ENCODE peak calls at places on chromosomes 6 and 20, in nine cellular contexts. R, F, P, E, Z, X, D, G and I are unnamed samples.

GRCh38 chr20:37202267-37202943 is 23.1 kb upstream of the MROH8 start:
- DNase-seq in R (peak; percentile 89), F (peak; percentile 10), P (peak; percentile 88), E (peak; percentile 98), Z (no peak), X (no peak), D (no peak), G (peak; percentile 98), I (peak; percentile 95)

GRCh38 chr6:11251553-11252358 is 19.3 kb upstream of the NEDD9 start:
- DNase-seq in R (no peak), F (no peak), P (peak; percentile 86), E (peak; percentile 85), Z (no peak), X (no peak), D (peak; percentile 45), G (peak; percentile 64), I (no peak)

GRCh38 chr20:32470025-32470861 is 112.1 kb downstream of the ASXL1 start:
- DNase-seq in R (no peak), F (no peak), P (peak; percentile 38), E (peak; percentile 93), Z (peak; percentile 70), X (no peak), D (peak; percentile 64), G (peak; percentile 70), I (no peak)

GRCh38 chr6:74091133-74091793 is 395.3 kb downstream of the CD109 start:
- DNase-seq in R (no peak), F (no peak), P (peak; percentile 58), E (peak; percentile 68), Z (no peak), X (no peak), D (no peak), G (peak; percentile 58), I (no peak)

GRCh38 chr20:45940469-45940868 is 6.0 kb downstream of the PCIF1 start:
- DNase-seq in R (no peak), F (no peak), P (no peak), E (no peak), Z (no peak), X (no peak), D (no peak), G (no peak), I (no peak)

GRCh38 chr20:56835829-56836228 is 206.7 kb downstream of the TFAP2C start:
- DNase-seq in R (no peak), F (no peak), P (no peak), E (no peak), Z (no peak), X (no peak), D (no peak), G (no peak), I (no peak)

GRCh38 chr6:11111769-11112437 is 378 bp upstream of the ERVFRD-1 start:
- DNase-seq in R (no peak), F (no peak), P (no peak), E (peak; percentile 19), Z (no peak), X (no peak), D (no peak), G (no peak), I (no peak)

GRCh38 chr6:129181001-129181400 is 298.1 kb downstream of the LAMA2 start:
- DNase-seq in R (no peak), F (no peak), P (no peak), E (no peak), Z (no peak), X (no peak), D (no peak), G (no peak), I (no peak)

GRCh38 chr6:56953597-56954388 is 1.1 kb upstream of the BEND6 start:
- DNase-seq in R (no peak), F (peak; percentile 9), P (no peak), E (no peak), Z (peak; percentile 25), X (no peak), D (no peak), G (no peak), I (no peak)

GRCh38 chr6:16154904-16155303 is 26.0 kb downstream of the MYLIP start:
- DNase-seq in R (no peak), F (no peak), P (peak; percentile 41), E (peak; percentile 81), Z (no peak), X (no peak), D (peak; percentile 46), G (peak; percentile 73), I (peak; percentile 61)

DNA sequence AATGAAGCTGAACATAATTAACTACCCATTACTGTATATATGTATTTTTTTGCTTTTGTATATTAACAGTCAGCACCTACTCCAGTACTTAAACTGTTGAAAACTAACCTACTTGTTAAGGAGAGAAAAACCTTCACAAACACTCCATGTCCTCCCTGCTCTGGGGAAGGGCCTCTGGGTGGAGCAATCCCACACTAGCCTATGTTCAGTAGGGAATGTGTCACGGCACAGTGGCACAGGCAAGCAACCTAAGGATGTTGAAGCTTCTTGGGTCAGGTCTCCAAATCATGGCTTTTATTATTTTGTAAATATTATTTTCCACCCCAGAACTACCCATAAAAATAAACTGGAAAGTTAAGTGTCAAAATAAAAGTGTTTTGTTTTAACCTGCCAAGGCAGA is 5.3 kb downstream of the MAN1A1 start:
- DNase-seq in R (no peak), F (no peak), P (no peak), E (no peak), Z (no peak), X (no peak), D (no peak), G (no peak), I (no peak)
- H3K4me3 ChIP-seq in R (no peak overlapping the region), F (no peak overlapping the region), P (no peak overlapping the region), E (no peak overlapping the region), Z (no peak overlapping the region), X (no peak overlapping the region), D (peak overlapping the region; percentile 94), G (no peak overlapping the region), I (no peak overlapping the region)

GRCh38 chr6:100678027-100678426 is 203.1 kb downstream of the ASCC3 start:
- DNase-seq in R (no peak), F (no peak), P (no peak), E (peak; percentile 62), Z (no peak), X (no peak), D (no peak), G (peak; percentile 28), I (no peak)
- TF ChIP-seq CTCF in R (no peak), F (no peak), P (peak; percentile 40), E (peak; percentile 40), Z (no peak), X (no peak), D (peak; percentile 28), G (peak; percentile 37), I (no peak)

GRCh38 chr6:81226957-81227356 is 525.5 kb downstream of the TENT5A start:
- DNase-seq in R (no peak), F (no peak), P (no peak), E (no peak), Z (no peak), X (no peak), D (no peak), G (no peak), I (no peak)

GRCh38 chr6:81233990-81234389 is 518.5 kb downstream of the TENT5A start:
- DNase-seq in R (no peak), F (no peak), P (no peak), E (no peak), Z (no peak), X (no peak), D (no peak), G (no peak), I (no peak)

DNA sequence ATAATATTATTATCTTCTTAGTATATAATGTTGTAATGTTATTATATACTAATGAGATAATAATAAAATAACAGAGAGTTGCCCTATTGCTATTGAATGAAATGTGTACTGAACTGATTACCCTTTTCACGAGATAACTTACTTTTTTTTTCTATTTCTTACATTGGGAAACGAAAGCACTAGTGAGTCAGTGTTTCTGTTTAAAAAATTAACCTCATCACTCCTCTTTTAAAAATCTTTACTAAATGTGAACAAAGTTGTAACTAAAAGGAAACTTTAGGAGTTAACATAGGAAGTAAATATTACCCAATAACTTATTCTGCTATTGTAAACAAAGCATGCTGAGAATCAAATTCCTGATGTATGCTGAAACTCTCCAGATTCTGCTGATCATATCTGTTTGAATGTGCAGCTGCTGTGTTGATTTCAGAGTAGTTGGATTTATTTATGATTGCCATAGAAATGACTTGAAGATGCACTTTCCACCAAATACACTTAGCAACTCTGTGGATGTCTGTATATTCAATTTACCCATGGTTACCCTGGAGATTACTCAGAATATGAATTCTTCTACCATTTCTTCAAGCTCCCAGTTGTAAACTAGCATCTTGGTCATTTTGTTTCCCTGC is 523.5 kb downstream of the TENT5A start:
- DNase-seq in R (no peak), F (no peak), P (no peak), E (peak; percentile 94), Z (no peak), X (no peak), D (no peak), G (peak; percentile 36), I (no peak)
- H3K4me3 ChIP-seq in R (no peak overlapping the region), F (no peak overlapping the region), P (no peak overlapping the region), E (peak overlapping the region; percentile 8), Z (no peak overlapping the region), X (no peak overlapping the region), D (no peak overlapping the region), G (no peak overlapping the region), I (no peak overlapping the region)

GRCh38 chr6:77173472-77174074 is 289.7 kb downstream of the HTR1B start:
- DNase-seq in R (no peak), F (peak; percentile 10), P (no peak), E (peak; percentile 40), Z (peak; percentile 11), X (no peak), D (no peak), G (peak; percentile 13), I (no peak)
- TF ChIP-seq CTCF in R (no peak), F (peak; percentile 86), P (peak; percentile 9), E (peak; percentile 51), Z (no peak), X (no peak), D (no peak), G (peak; percentile 27), I (peak; percentile 29)

DNA sequence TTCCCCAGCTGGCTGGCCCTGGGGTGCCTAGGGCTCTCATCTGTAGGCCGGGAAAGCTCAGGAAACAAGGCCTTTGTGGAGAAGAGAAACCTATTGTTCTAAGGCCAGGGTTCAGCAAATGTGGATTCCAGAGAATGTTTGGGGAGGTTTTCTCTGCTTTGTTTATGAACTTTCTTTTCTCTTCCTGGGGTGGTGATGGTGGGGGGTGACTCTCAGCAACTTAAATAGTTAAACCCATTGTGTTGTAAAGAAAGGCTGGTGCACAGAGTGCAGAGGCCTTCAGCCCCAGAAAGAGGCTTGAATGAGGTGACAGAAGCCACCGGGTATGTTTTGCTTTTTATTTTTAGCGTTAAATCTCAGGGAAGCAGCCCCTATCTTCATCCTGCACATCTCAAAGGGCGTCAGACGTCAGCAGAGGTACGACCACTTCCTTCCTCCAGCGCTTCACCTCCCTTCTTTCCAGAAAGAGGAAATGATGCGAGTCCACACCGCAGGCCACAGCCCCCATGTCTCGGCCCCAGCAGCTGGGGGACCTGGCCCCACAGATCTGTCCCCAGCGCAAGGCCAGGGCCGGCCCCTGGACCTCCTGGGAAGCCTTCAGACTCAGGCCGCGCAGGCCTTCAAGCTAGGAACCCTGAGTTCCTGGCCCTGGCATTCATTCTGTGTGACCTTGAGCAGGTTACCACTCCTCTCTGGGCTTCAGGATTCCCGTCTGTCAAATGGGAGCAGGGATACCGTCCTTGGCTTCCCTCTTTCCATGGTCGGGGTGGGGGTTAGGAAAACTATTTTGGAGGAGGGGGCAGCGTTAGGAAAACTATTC is 605 bp upstream of the PPP1R16B start:
- DNase-seq in R (peak; percentile 86), F (peak; percentile 70), P (no peak), E (no peak), Z (no peak), X (no peak), D (no peak), G (no peak), I (no peak)
- H3K4me3 ChIP-seq in R (no peak overlapping the region), F (peak overlapping the region; percentile 63), P (no peak overlapping the region), E (peak overlapping the region; percentile 50), Z (no peak overlapping the region), X (peak overlapping the region; percentile 57), D (peak overlapping the region; percentile 72), G (no peak overlapping the region), I (no peak overlapping the region)

GRCh38 chr20:13034936-13035335 is 26.2 kb downstream of the SPTLC3 start:
- DNase-seq in R (no peak), F (no peak), P (no peak), E (no peak), Z (no peak), X (no peak), D (no peak), G (no peak), I (no peak)
- TF ChIP-seq CTCF in R (no peak), F (no peak), P (no peak), E (no peak), Z (no peak), X (no peak), D (no peak), G (no peak), I (no peak)